ENCODE peak calls at places on chromosomes 11 and 22, in ten cellular contexts. Z is K562, D is left lung, F is Panc1, V is HCT116, P is lung, O is body of pancreas, Y is PC-3, I is thoracic aorta, L is GM12878. J is an unnamed sample. For H3K36me3, the result is how much of the 10 kb centered on the place peaks cover.

GRCh38 chr11:26909429-26910009 is 84.4 kb upstream of the FIBIN start:
- ATAC-seq in Z (no peak), D (no peak), F (no peak), V (no peak), P (no peak), O (no peak), Y (no peak), I (no peak), L (no peak), J (no peak)

GRCh38 chr11:64260147-64260708 is 8.9 kb downstream of the PLCB3 start:
- ATAC-seq in Z (no peak), D (no peak), F (no peak), V (no peak), P (no peak), O (no peak), Y (no peak), I (no peak), L (peak), J (no peak)

GRCh38 chr11:61298663-61299244 is 3.6 kb upstream of the VWCE start:
- ATAC-seq in Z (no peak), D (no peak), F (no peak), V (no peak), P (no peak), O (no peak), Y (no peak), I (no peak), L (no peak), J (no peak)

GRCh38 chr11:94650756-94651155 is 83.6 kb downstream of the PIWIL4 start:
- ATAC-seq in Z (no peak), D (peak), F (no peak), V (no peak), P (peak), O (peak), Y (no peak), I (no peak), L (no peak), J (peak)

GRCh38 chr11:66546368-66546965 is at the start of gene ACTN3:
- ATAC-seq in Z (peak), D (peak), F (peak), V (peak), P (no peak), O (no peak), Y (no peak), I (no peak), L (peak), J (peak)

GRCh38 chr11:95659088-95659487 is 130.5 kb downstream of the FAM76B start:
- ATAC-seq in Z (no peak), D (no peak), F (no peak), V (no peak), P (no peak), O (no peak), Y (no peak), I (no peak), L (no peak), J (no peak)

GRCh38 chr22:48688366-48688765 is 1139.3 kb downstream of the BRD1 start:
- ATAC-seq in Z (no peak), D (no peak), F (no peak), V (no peak), P (no peak), O (no peak), Y (no peak), I (no peak), L (no peak), J (no peak)

GRCh38 chr22:33867118-33867863 is 53.0 kb downstream of the LARGE1 start:
- ATAC-seq in Z (no peak), D (peak), F (no peak), V (no peak), P (no peak), O (peak), Y (no peak), I (no peak), L (no peak), J (no peak)

GRCh38 chr11:57735655-57736298 is 5.5 kb upstream of the SELENOH start:
- ATAC-seq in Z (peak), D (no peak), F (no peak), V (no peak), P (no peak), O (no peak), Y (no peak), I (no peak), L (peak), J (no peak)

GRCh38 chr11:48170176-48170839 is 46.3 kb upstream of the OR4B1 start:
- ATAC-seq in Z (no peak), D (no peak), F (no peak), V (no peak), P (no peak), O (no peak), Y (no peak), I (no peak), L (no peak), J (no peak)

GRCh38 chr11:118223992-118224391 is 819 bp downstream of the JAML start:
- ATAC-seq in Z (no peak), D (peak), F (no peak), V (no peak), P (no peak), O (no peak), Y (no peak), I (no peak), L (no peak), J (no peak)

GRCh38 chr11:132357811-132358572 is 987.6 kb downstream of the NTM start:
- ATAC-seq in Z (no peak), D (no peak), F (no peak), V (no peak), P (no peak), O (no peak), Y (no peak), I (no peak), L (peak), J (no peak)

GRCh38 chr22:19260194-19260593 is 31.3 kb downstream of the CLTCL1 start:
- ATAC-seq in Z (no peak), D (no peak), F (no peak), V (no peak), P (no peak), O (no peak), Y (no peak), I (no peak), L (no peak), J (no peak)

GRCh38 chr11:95833378-95833777 is 43.1 kb downstream of the CEP57 start:
- ATAC-seq in Z (no peak), D (peak), F (no peak), V (no peak), P (no peak), O (no peak), Y (peak), I (no peak), L (no peak), J (no peak)

GRCh38 chr22:43200555-43200954 is 13.6 kb upstream of the TTLL12 start:
- ATAC-seq in Z (no peak), D (no peak), F (no peak), V (no peak), P (no peak), O (no peak), Y (no peak), I (no peak), L (no peak), J (no peak)

GRCh38 chr22:28637225-28637624 is 42.4 kb downstream of the TTC28 start:
- ATAC-seq in Z (no peak), D (no peak), F (no peak), V (no peak), P (no peak), O (no peak), Y (no peak), I (no peak), L (no peak), J (no peak)

GRCh38 chr11:76830639-76831312 is 29.9 kb upstream of the ACER3 start:
- ATAC-seq in Z (no peak), D (no peak), F (no peak), V (no peak), P (no peak), O (peak), Y (peak), I (no peak), L (no peak), J (no peak)

GRCh38 chr11:4480577-4481539 is 1.6 kb upstream of the OR52K1 start:
- ATAC-seq in Z (no peak), D (no peak), F (no peak), V (peak), P (no peak), O (no peak), Y (peak), I (no peak), L (no peak), J (no peak)

GRCh38 chr11:95330332-95330731 is 99.3 kb upstream of the SESN3 start:
- ATAC-seq in Z (no peak), D (no peak), F (no peak), V (no peak), P (no peak), O (no peak), Y (no peak), I (no peak), L (no peak), J (no peak)

GRCh38 chr11:34651551-34651950 is 30.7 kb downstream of the EHF start:
- ATAC-seq in Z (peak), D (no peak), F (no peak), V (no peak), P (no peak), O (no peak), Y (no peak), I (no peak), L (no peak), J (no peak)

GRCh38 chr22:22710719-22711531 is 66.5 kb downstream of the GGTLC2 start:
- ATAC-seq in Z (peak), D (peak), F (no peak), V (peak), P (peak), O (peak), Y (peak), I (no peak), L (peak), J (no peak)

GRCh38 chr22:24823787-24824186 is 17.8 kb downstream of the SGSM1 start:
- ATAC-seq in Z (no peak), D (no peak), F (no peak), V (no peak), P (no peak), O (no peak), Y (no peak), I (no peak), L (no peak), J (no peak)

GRCh38 chr11:44943696-44944095 is 7.0 kb downstream of the TP53I11 start:
- ATAC-seq in Z (no peak), D (no peak), F (peak), V (no peak), P (no peak), O (peak), Y (no peak), I (no peak), L (peak), J (no peak)

GRCh38 chr11:64251986-64252837 is 882 bp downstream of the PLCB3 start:
- ATAC-seq in Z (peak), D (peak), F (peak), V (peak), P (peak), O (peak), Y (peak), I (no peak), L (peak), J (no peak)

GRCh38 chr11:43953521-43953920 is 11.1 kb downstream of the C11orf96 start:
- ATAC-seq in Z (peak), D (no peak), F (no peak), V (no peak), P (no peak), O (no peak), Y (no peak), I (no peak), L (no peak), J (no peak)

GRCh38 chr11:96228472-96228871 is 114.5 kb downstream of the MAML2 start:
- ATAC-seq in Z (peak), D (peak), F (peak), V (peak), P (peak), O (peak), Y (peak), I (peak), L (no peak), J (peak)

GRCh38 chr11:9060700-9061111 is 30.7 kb downstream of the SCUBE2 start:
- ATAC-seq in Z (peak), D (peak), F (no peak), V (peak), P (no peak), O (no peak), Y (peak), I (no peak), L (peak), J (no peak)

GRCh38 chr22:37282385-37282677 is at the start of gene CYTH4:
- ATAC-seq in Z (peak), D (peak), F (peak), V (peak), P (peak), O (no peak), Y (peak), I (no peak), L (peak), J (peak)

GRCh38 chr22:19270873-19271272 is 20.6 kb downstream of the CLTCL1 start:
- ATAC-seq in Z (peak), D (no peak), F (no peak), V (no peak), P (no peak), O (no peak), Y (no peak), I (no peak), L (no peak), J (no peak)

GRCh38 chr11:57568330-57568766 is 876 bp upstream of the UBE2L6 start:
- ATAC-seq in Z (peak), D (no peak), F (peak), V (peak), P (no peak), O (no peak), Y (peak), I (no peak), L (peak), J (no peak)

GRCh38 chr11:102637731-102638130 is 12.6 kb upstream of the MMP20 start:
- ATAC-seq in Z (no peak), D (peak), F (no peak), V (peak), P (peak), O (no peak), Y (no peak), I (no peak), L (no peak), J (no peak)

GRCh38 chr11:35419713-35420333 is 465 bp upstream of the SLC1A2 start:
- ATAC-seq in Z (no peak), D (peak), F (peak), V (no peak), P (no peak), O (peak), Y (no peak), I (no peak), L (no peak), J (no peak)

GRCh38 chr22:17381237-17381913 is 12.1 kb downstream of the CECR2 start:
- ATAC-seq in Z (no peak), D (peak), F (no peak), V (no peak), P (no peak), O (no peak), Y (no peak), I (no peak), L (no peak), J (no peak)

GRCh38 chr11:124873980-124874379 is 8.7 kb downstream of the ROBO3 start:
- ATAC-seq in Z (no peak), D (no peak), F (no peak), V (no peak), P (no peak), O (no peak), Y (no peak), I (no peak), L (no peak), J (no peak)

GRCh38 chr11:118212781-118213565 is 11.8 kb downstream of the JAML start:
- ATAC-seq in Z (no peak), D (peak), F (no peak), V (no peak), P (no peak), O (no peak), Y (no peak), I (no peak), L (no peak), J (no peak)

GRCh38 chr11:33575311-33575710 is 125.3 kb downstream of the C11orf91 start:
- ATAC-seq in Z (no peak), D (no peak), F (no peak), V (no peak), P (no peak), O (no peak), Y (no peak), I (no peak), L (peak), J (no peak)

GRCh38 chr22:41247703-41248102 is 7.0 kb upstream of the CHADL start:
- ATAC-seq in Z (no peak), D (no peak), F (no peak), V (no peak), P (no peak), O (no peak), Y (no peak), I (no peak), L (no peak), J (no peak)

GRCh38 chr11:74490945-74491344 is 2.6 kb downstream of the LIPT2 start:
- ATAC-seq in Z (no peak), D (no peak), F (no peak), V (no peak), P (no peak), O (no peak), Y (no peak), I (no peak), L (no peak), J (no peak)

GRCh38 chr11:74492084-74492483 is 1.4 kb downstream of the LIPT2 start:
- ATAC-seq in Z (no peak), D (no peak), F (no peak), V (no peak), P (no peak), O (no peak), Y (no peak), I (no peak), L (no peak), J (no peak)

GRCh38 chr11:74494916-74495315 is 1.4 kb upstream of the LIPT2 start:
- ATAC-seq in Z (no peak), D (no peak), F (no peak), V (no peak), P (no peak), O (no peak), Y (no peak), I (no peak), L (no peak), J (no peak)

GRCh38 chr11:74493816-74494630 is 499 bp upstream of the LIPT2 start:
- ATAC-seq in Z (no peak), D (peak), F (no peak), V (no peak), P (no peak), O (no peak), Y (no peak), I (no peak), L (no peak), J (no peak)

GRCh38 chr11:74492974-74493815 is at the start of gene LIPT2:
- ATAC-seq in Z (peak), D (peak), F (peak), V (peak), P (peak), O (peak), Y (peak), I (peak), L (peak), J (peak)
- TF ChIP-seq CTCF in Z (no peak), D (no peak), F (no peak), V (no peak), P (no peak), O (no peak), Y (no peak), I (no peak), L (no peak), J (peak)

DNA sequence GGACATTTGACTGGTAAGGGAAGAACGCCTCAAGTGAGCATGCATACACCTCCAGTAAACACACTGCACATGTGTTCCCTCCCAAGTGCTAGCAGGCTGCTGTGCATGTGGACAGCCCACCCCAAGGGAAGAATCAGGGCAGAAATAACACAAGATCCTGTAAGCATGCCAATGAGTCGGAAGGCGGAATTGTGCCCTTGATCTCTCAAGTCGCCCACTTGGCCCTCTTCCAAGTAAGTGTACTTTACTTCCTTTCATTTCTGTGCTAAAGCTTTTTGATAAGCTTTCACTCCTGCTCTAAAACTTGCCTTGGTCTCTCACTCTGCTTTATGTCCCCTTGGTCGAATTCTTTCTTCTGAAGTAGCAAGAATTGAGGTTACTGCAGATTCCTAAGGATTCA is 139.6 kb downstream of the TRPC6 start:
- ATAC-seq in Z (no peak), D (peak), F (peak), V (no peak), P (no peak), O (no peak), Y (no peak), I (no peak), L (no peak), J (no peak)
- H3K36me3 ChIP-seq in Z (under half), D (under half), F (under half), V (under half), P (under half), O (under half), Y (under half), I (under half), L (under half), J (under half)

DNA sequence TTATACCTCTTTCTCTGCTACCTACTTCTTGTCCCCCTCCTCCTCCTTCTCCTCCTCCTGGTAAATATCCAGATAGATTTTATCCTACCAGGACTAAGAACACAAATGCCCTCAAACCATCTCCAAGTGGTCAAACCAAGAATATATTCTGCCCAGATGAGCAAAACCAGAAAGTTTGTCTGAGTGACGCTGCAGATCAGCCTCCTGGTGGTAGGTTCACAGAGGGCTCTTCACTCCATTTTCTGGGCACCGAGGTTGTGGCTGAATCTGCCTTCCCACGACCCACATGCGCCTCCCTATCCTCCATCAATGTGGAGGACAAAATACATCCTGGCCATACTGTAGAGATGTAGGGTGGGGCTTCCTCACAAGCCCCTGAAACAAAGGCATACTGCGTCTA is 543.6 kb downstream of the MN1 start:
- ATAC-seq in Z (no peak), D (no peak), F (no peak), V (peak), P (no peak), O (no peak), Y (no peak), I (no peak), L (no peak), J (no peak)
- TF ChIP-seq CTCF in Z (no peak), D (no peak), F (no peak), V (peak), P (no peak), O (no peak), Y (no peak), I (no peak), L (no peak), J (no peak)

GRCh38 chr22:32042924-32043323 is at the start of gene SLC5A1:
- ATAC-seq in Z (no peak), D (peak), F (no peak), V (peak), P (no peak), O (peak), Y (peak), I (no peak), L (no peak), J (no peak)

GRCh38 chr22:32040324-32040904 is 2.6 kb upstream of the SLC5A1 start:
- ATAC-seq in Z (no peak), D (no peak), F (no peak), V (no peak), P (no peak), O (no peak), Y (no peak), I (no peak), L (no peak), J (no peak)

GRCh38 chr22:32044913-32045312 is 1.9 kb downstream of the SLC5A1 start:
- ATAC-seq in Z (no peak), D (peak), F (no peak), V (no peak), P (no peak), O (peak), Y (peak), I (no peak), L (no peak), J (no peak)

GRCh38 chr22:32044477-32044876 is 1.4 kb downstream of the SLC5A1 start:
- ATAC-seq in Z (no peak), D (no peak), F (no peak), V (no peak), P (no peak), O (no peak), Y (no peak), I (no peak), L (no peak), J (no peak)

GRCh38 chr22:32043391-32043790 is 330 bp downstream of the SLC5A1 start:
- ATAC-seq in Z (no peak), D (no peak), F (no peak), V (no peak), P (no peak), O (no peak), Y (no peak), I (no peak), L (no peak), J (no peak)
- H3K36me3 ChIP-seq in Z (under half), D (under half), F (under half), V (under half), P (under half), O (under half), Y (under half), I (under half), L (under half), J (under half)

GRCh38 chr22:21642584-21643448 is 714 bp downstream of the SDF2L1 start:
- ATAC-seq in Z (peak), D (peak), F (peak), V (peak), P (no peak), O (peak), Y (peak), I (no peak), L (peak), J (no peak)

GRCh38 chr22:21639359-21639758 is 2.7 kb upstream of the SDF2L1 start:
- ATAC-seq in Z (no peak), D (no peak), F (no peak), V (no peak), P (no peak), O (no peak), Y (no peak), I (no peak), L (no peak), J (no peak)

GRCh38 chr22:21641795-21642583 is at the start of gene SDF2L1:
- ATAC-seq in Z (peak), D (peak), F (peak), V (peak), P (peak), O (peak), Y (peak), I (peak), L (peak), J (peak)

GRCh38 chr22:21640810-21641209 is 1.3 kb upstream of the SDF2L1 start:
- ATAC-seq in Z (no peak), D (no peak), F (no peak), V (no peak), P (no peak), O (no peak), Y (no peak), I (no peak), L (no peak), J (no peak)

DNA sequence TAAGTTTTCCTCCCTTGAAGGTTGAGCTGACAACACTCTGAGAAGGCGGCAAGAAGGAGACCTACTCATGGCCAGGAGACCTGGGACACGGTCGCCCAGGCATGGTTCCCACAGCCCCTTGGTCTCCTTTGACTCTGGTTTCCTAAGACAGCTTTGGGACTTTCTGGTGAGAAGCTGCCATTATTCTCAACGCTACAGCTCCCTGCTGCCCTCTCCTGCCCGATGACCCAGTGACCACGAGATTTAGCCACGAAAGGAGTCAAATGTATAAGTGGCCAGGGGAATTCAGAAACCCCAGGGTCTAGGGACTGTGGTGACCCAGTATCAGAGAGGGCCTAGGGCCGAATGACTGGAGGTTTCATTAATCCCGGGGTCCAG is 696 bp upstream of the SDF2L1 start:
- ATAC-seq in Z (peak), D (peak), F (peak), V (peak), P (no peak), O (peak), Y (peak), I (peak), L (peak), J (peak)
- TF ChIP-seq CTCF in Z (peak), D (no peak), F (peak), V (peak), P (peak), O (peak), Y (peak), I (peak), L (no peak), J (peak)

J was measured in gastroesophageal sphincter.